ENCODE peak calls at places on chromosome 3, in nine cellular contexts. One of them, this sample, is unnamed.

GRCh38 chr3:136787226-136787793 is 31.6 kb upstream of the SLC35G2 start:
- DNase-seq in GM23248: peak; percentile 52
- DNase-seq in HL-60: no peak
- DNase-seq in lower lobe of right lung: no peak
- DNase-seq in IMR-90: peak; percentile 45
- DNase-seq in CD8-positive, alpha-beta memory T cell: peak; percentile 52
- DNase-seq in neuronal stem cell: no peak
- DNase-seq in heart left ventricle: no peak
- DNase-seq in suprapubic skin: no peak
- DNase-seq in this sample: peak; percentile 57

GRCh38 chr3:96236499-96236898 is 577.9 kb upstream of the EPHA6 start:
- DNase-seq in GM23248: no peak
- DNase-seq in HL-60: no peak
- DNase-seq in lower lobe of right lung: no peak
- DNase-seq in IMR-90: no peak
- DNase-seq in CD8-positive, alpha-beta memory T cell: no peak
- DNase-seq in neuronal stem cell: no peak
- DNase-seq in heart left ventricle: no peak
- DNase-seq in suprapubic skin: no peak
- DNase-seq in this sample: no peak

GRCh38 chr3:4977001-4977888 is 2.0 kb upstream of the BHLHE40 start:
- DNase-seq in GM23248: peak; percentile 94
- DNase-seq in HL-60: peak; percentile 91
- DNase-seq in lower lobe of right lung: peak; percentile 87
- DNase-seq in IMR-90: peak; percentile 84
- DNase-seq in CD8-positive, alpha-beta memory T cell: peak; percentile 77
- DNase-seq in neuronal stem cell: no peak
- DNase-seq in heart left ventricle: peak; percentile 91
- DNase-seq in suprapubic skin: peak; percentile 91
- DNase-seq in this sample: no peak

GRCh38 chr3:19866751-19867347 is 67.2 kb downstream of the EFHB start:
- DNase-seq in GM23248: peak; percentile 62
- DNase-seq in HL-60: peak; percentile 45
- DNase-seq in lower lobe of right lung: no peak
- DNase-seq in IMR-90: peak; percentile 58
- DNase-seq in CD8-positive, alpha-beta memory T cell: no peak
- DNase-seq in neuronal stem cell: peak; percentile 74
- DNase-seq in heart left ventricle: no peak
- DNase-seq in suprapubic skin: no peak
- DNase-seq in this sample: peak; percentile 45

GRCh38 chr3:54957711-54958110 is 29.9 kb upstream of the LRTM1 start:
- DNase-seq in GM23248: no peak
- DNase-seq in HL-60: no peak
- DNase-seq in lower lobe of right lung: no peak
- DNase-seq in IMR-90: peak; percentile 31
- DNase-seq in CD8-positive, alpha-beta memory T cell: no peak
- DNase-seq in neuronal stem cell: no peak
- DNase-seq in heart left ventricle: no peak
- DNase-seq in suprapubic skin: no peak
- DNase-seq in this sample: no peak

GRCh38 chr3:185401319-185401955 is 38.5 kb downstream of the MAP3K13 start:
- DNase-seq in GM23248: no peak
- DNase-seq in HL-60: no peak
- DNase-seq in lower lobe of right lung: no peak
- DNase-seq in IMR-90: peak; percentile 57
- DNase-seq in CD8-positive, alpha-beta memory T cell: no peak
- DNase-seq in neuronal stem cell: no peak
- DNase-seq in heart left ventricle: no peak
- DNase-seq in suprapubic skin: no peak
- DNase-seq in this sample: no peak

GRCh38 chr3:47475570-47476329 is at the start of gene SCAP:
- DNase-seq in GM23248: peak; percentile 89
- DNase-seq in HL-60: peak; percentile 94
- DNase-seq in lower lobe of right lung: peak; percentile 95
- DNase-seq in IMR-90: peak; percentile 64
- DNase-seq in CD8-positive, alpha-beta memory T cell: peak; percentile 96
- DNase-seq in neuronal stem cell: peak; percentile 92
- DNase-seq in heart left ventricle: peak; percentile 97
- DNase-seq in suprapubic skin: peak; percentile 97
- DNase-seq in this sample: peak; percentile 85

GRCh38 chr3:42600958-42601675 is 631 bp downstream of the NKTR start:
- DNase-seq in GM23248: peak; percentile 90
- DNase-seq in HL-60: peak; percentile 84
- DNase-seq in lower lobe of right lung: peak; percentile 75
- DNase-seq in IMR-90: peak; percentile 65
- DNase-seq in CD8-positive, alpha-beta memory T cell: no peak
- DNase-seq in neuronal stem cell: no peak
- DNase-seq in heart left ventricle: peak; percentile 81
- DNase-seq in suprapubic skin: peak; percentile 84
- DNase-seq in this sample: peak; percentile 68

GRCh38 chr3:125684199-125684598 is 88.9 kb upstream of the OSBPL11 start:
- DNase-seq in GM23248: peak; percentile 23
- DNase-seq in HL-60: no peak
- DNase-seq in lower lobe of right lung: no peak
- DNase-seq in IMR-90: peak; percentile 12
- DNase-seq in CD8-positive, alpha-beta memory T cell: no peak
- DNase-seq in neuronal stem cell: peak; percentile 30
- DNase-seq in heart left ventricle: no peak
- DNase-seq in suprapubic skin: no peak
- DNase-seq in this sample: no peak

GRCh38 chr3:171967137-171967783 is 72.1 kb upstream of the FNDC3B start:
- DNase-seq in GM23248: peak; percentile 91
- DNase-seq in HL-60: peak; percentile 77
- DNase-seq in lower lobe of right lung: no peak
- DNase-seq in IMR-90: peak; percentile 90
- DNase-seq in CD8-positive, alpha-beta memory T cell: no peak
- DNase-seq in neuronal stem cell: no peak
- DNase-seq in heart left ventricle: no peak
- DNase-seq in suprapubic skin: no peak
- DNase-seq in this sample: no peak

DNA sequence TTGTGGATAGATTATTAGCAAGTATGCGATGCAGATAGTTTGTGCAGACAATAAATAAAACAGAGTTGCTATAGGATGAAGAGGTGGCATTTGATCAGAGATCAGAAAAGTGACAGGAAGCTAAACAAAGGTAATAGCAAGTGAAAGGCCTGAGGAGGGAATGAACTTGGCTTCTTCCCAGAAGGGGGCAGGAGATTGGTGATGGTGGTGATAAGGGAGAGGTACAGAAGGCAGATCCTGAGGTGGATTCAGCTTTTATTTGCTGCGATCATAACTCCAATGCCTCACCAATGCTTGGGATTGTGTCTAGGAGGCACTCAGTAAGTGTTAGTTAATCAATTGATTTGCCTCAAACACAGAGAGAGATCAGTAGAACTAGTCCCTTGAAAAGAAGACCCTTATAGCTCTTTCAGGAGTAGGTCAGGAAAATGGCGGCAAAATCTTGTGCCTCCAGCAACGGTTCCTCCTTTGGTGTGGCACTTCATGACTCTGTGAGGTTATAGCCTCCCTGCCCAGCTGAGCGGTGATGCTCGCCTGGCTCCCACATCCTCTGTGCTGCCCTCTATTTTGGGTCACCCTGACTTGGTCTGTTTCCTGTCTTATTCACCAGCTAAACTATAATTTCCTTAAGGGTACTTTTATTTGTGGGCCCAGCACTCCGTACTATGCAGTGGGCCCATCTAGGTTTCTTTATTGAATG is 37.5 kb downstream of the TGFBR2 start:
- DNase-seq in GM23248: no peak
- DNase-seq in HL-60: no peak
- DNase-seq in lower lobe of right lung: no peak
- DNase-seq in IMR-90: no peak
- DNase-seq in CD8-positive, alpha-beta memory T cell: peak; percentile 77
- DNase-seq in neuronal stem cell: no peak
- DNase-seq in heart left ventricle: no peak
- DNase-seq in suprapubic skin: no peak
- DNase-seq in this sample: peak; percentile 81
- H3K4me3 ChIP-seq in GM23248: no peak overlapping the region
- H3K4me3 ChIP-seq in HL-60: no peak overlapping the region
- H3K4me3 ChIP-seq in lower lobe of right lung: no peak overlapping the region
- H3K4me3 ChIP-seq in IMR-90: no peak overlapping the region
- H3K4me3 ChIP-seq in CD8-positive, alpha-beta memory T cell: peak overlapping the region; percentile 33
- H3K4me3 ChIP-seq in neuronal stem cell: no peak overlapping the region
- H3K4me3 ChIP-seq in heart left ventricle: no peak overlapping the region
- H3K4me3 ChIP-seq in suprapubic skin: no peak overlapping the region
- H3K4me3 ChIP-seq in this sample: peak overlapping the region; percentile 12

DNA sequence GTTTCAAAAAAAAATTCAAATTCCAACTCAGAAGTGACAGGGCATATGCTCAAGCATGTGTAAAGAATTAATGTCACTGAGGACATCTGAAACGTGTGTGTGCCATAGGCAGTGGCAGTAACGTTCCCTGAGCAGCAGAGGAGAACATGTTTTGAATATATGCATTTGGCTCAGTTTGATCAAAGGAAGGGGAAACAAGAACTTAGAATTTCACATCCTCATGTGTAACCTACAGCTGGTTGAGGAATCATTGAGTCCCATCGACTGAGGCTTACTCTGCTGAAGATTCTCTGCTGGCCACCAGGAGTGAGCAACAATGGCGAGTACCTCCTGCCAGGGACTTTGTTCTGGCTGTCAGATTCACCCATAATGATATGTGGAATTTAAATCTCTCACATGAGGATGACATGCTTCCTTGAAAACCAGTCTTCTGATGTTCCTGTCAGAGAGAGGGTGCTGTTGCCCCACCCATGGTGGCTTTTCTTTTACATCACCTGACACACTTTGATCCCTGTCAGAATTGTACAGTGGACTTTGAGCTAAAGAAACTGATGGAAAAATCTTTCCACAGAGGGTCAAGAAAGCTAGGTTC is 21.3 kb downstream of the GORASP1 start:
- DNase-seq in GM23248: no peak
- DNase-seq in HL-60: no peak
- DNase-seq in lower lobe of right lung: no peak
- DNase-seq in IMR-90: no peak
- DNase-seq in CD8-positive, alpha-beta memory T cell: no peak
- DNase-seq in neuronal stem cell: no peak
- DNase-seq in heart left ventricle: no peak
- DNase-seq in suprapubic skin: no peak
- DNase-seq in this sample: no peak
- H3K4me3 ChIP-seq in GM23248: no peak overlapping the region
- H3K4me3 ChIP-seq in HL-60: no peak overlapping the region
- H3K4me3 ChIP-seq in lower lobe of right lung: no peak overlapping the region
- H3K4me3 ChIP-seq in IMR-90: no peak overlapping the region
- H3K4me3 ChIP-seq in CD8-positive, alpha-beta memory T cell: no peak overlapping the region
- H3K4me3 ChIP-seq in neuronal stem cell: no peak overlapping the region
- H3K4me3 ChIP-seq in heart left ventricle: no peak overlapping the region
- H3K4me3 ChIP-seq in suprapubic skin: no peak overlapping the region
- H3K4me3 ChIP-seq in this sample: no peak overlapping the region

DNA sequence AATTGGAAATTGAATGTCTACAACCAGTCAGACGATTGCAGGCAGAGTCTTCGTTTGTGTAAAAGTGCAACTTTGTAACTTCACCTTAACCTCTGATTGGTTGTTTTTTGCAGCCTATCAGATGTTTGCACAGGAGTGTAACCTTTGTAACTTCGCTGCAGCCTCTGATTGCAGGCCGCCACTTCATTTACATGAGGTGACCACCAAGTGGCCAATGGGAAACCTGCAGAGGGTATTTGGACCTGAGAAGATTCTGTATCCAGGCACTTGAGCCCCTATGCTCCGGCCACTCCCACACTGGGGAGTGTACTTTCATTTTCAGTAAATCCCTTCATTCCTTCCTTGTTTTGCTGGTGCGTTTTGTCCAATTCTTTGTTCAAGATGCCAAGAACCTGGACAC is 68.1 kb upstream of the PFN2 start:
- DNase-seq in GM23248: no peak
- DNase-seq in HL-60: no peak
- DNase-seq in lower lobe of right lung: no peak
- DNase-seq in IMR-90: no peak
- DNase-seq in CD8-positive, alpha-beta memory T cell: no peak
- DNase-seq in neuronal stem cell: no peak
- DNase-seq in heart left ventricle: no peak
- DNase-seq in suprapubic skin: no peak
- DNase-seq in this sample: no peak
- H3K4me3 ChIP-seq in GM23248: no peak overlapping the region
- H3K4me3 ChIP-seq in HL-60: no peak overlapping the region
- H3K4me3 ChIP-seq in lower lobe of right lung: no peak overlapping the region
- H3K4me3 ChIP-seq in IMR-90: no peak overlapping the region
- H3K4me3 ChIP-seq in CD8-positive, alpha-beta memory T cell: no peak overlapping the region
- H3K4me3 ChIP-seq in neuronal stem cell: no peak overlapping the region
- H3K4me3 ChIP-seq in heart left ventricle: no peak overlapping the region
- H3K4me3 ChIP-seq in suprapubic skin: no peak overlapping the region
- H3K4me3 ChIP-seq in this sample: no peak overlapping the region

GRCh38 chr3:196608693-196609092 is 30.8 kb upstream of the NRROS start:
- DNase-seq in GM23248: no peak
- DNase-seq in HL-60: no peak
- DNase-seq in lower lobe of right lung: no peak
- DNase-seq in IMR-90: no peak
- DNase-seq in CD8-positive, alpha-beta memory T cell: no peak
- DNase-seq in neuronal stem cell: no peak
- DNase-seq in heart left ventricle: no peak
- DNase-seq in suprapubic skin: no peak
- DNase-seq in this sample: no peak

GRCh38 chr3:196604548-196604947 is 34.9 kb upstream of the NRROS start:
- DNase-seq in GM23248: no peak
- DNase-seq in HL-60: no peak
- DNase-seq in lower lobe of right lung: no peak
- DNase-seq in IMR-90: no peak
- DNase-seq in CD8-positive, alpha-beta memory T cell: peak; percentile 69
- DNase-seq in neuronal stem cell: no peak
- DNase-seq in heart left ventricle: no peak
- DNase-seq in suprapubic skin: no peak
- DNase-seq in this sample: peak; percentile 83

GRCh38 chr3:196609343-196609775 is 30.1 kb upstream of the NRROS start:
- DNase-seq in GM23248: peak; percentile 87
- DNase-seq in HL-60: peak; percentile 99
- DNase-seq in lower lobe of right lung: peak; percentile 94
- DNase-seq in IMR-90: peak; percentile 63
- DNase-seq in CD8-positive, alpha-beta memory T cell: peak; percentile 95
- DNase-seq in neuronal stem cell: peak; percentile 87
- DNase-seq in heart left ventricle: peak; percentile 95
- DNase-seq in suprapubic skin: peak; percentile 96
- DNase-seq in this sample: peak; percentile 97

GRCh38 chr3:196611761-196612483 is 27.6 kb upstream of the NRROS start:
- DNase-seq in GM23248: no peak
- DNase-seq in HL-60: peak; percentile 53
- DNase-seq in lower lobe of right lung: no peak
- DNase-seq in IMR-90: no peak
- DNase-seq in CD8-positive, alpha-beta memory T cell: no peak
- DNase-seq in neuronal stem cell: no peak
- DNase-seq in heart left ventricle: no peak
- DNase-seq in suprapubic skin: no peak
- DNase-seq in this sample: peak; percentile 81

DNA sequence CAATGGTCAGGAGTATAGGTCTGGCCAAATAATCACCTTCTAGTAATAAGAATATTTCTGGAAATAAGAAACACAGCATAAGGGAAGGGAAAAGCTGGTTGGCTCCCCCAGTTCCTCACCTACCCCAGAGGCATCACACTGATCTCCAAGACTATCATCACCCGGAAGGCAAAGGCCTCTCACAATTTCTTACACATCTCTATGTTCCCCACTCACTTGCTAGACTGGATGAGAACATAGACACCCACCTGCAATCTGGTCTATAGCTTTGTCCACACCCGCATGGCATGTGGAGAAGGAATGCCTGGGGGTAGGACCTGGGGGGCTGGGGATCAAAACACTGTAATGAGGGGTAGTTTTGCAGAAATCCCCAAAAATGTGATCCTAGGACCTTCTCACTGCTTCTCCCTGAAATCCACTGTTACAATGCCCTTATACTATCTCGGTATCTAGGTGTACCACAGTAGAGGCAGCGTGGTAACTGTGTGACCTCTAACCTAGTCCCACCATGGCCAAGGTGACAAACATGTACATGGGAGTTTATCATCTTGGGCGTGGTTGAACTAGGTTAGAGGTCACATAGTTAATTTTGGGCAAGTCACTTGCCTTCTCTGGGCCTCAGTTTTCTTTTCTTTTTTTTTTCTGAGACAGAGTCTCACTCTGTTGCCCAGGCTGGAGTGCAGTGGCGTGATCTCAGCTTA is 29.5 kb upstream of the NRROS start:
- DNase-seq in GM23248: no peak
- DNase-seq in HL-60: peak; percentile 54
- DNase-seq in lower lobe of right lung: no peak
- DNase-seq in IMR-90: no peak
- DNase-seq in CD8-positive, alpha-beta memory T cell: no peak
- DNase-seq in neuronal stem cell: no peak
- DNase-seq in heart left ventricle: no peak
- DNase-seq in suprapubic skin: no peak
- DNase-seq in this sample: no peak
- H3K4me3 ChIP-seq in GM23248: no peak overlapping the region
- H3K4me3 ChIP-seq in HL-60: no peak overlapping the region
- H3K4me3 ChIP-seq in lower lobe of right lung: no peak overlapping the region
- H3K4me3 ChIP-seq in IMR-90: no peak overlapping the region
- H3K4me3 ChIP-seq in CD8-positive, alpha-beta memory T cell: no peak overlapping the region
- H3K4me3 ChIP-seq in neuronal stem cell: no peak overlapping the region
- H3K4me3 ChIP-seq in heart left ventricle: no peak overlapping the region
- H3K4me3 ChIP-seq in suprapubic skin: no peak overlapping the region
- H3K4me3 ChIP-seq in this sample: peak overlapping the region; percentile 27

This sample was measured in Jurkat, Clone E6-1.